ENCODE peak calls at places on chromosomes 1 and 21, in four cellular contexts. One of them, this sample, is unnamed.

GRCh38 chr1:99305626-99306025 is 41.3 kb downstream of the PLPPR4 start:
- DNase-seq in stomach: no peak
- DNase-seq in HepG2: no peak
- DNase-seq in transverse colon: no peak
- DNase-seq in this sample: no peak

GRCh38 chr21:39645331-39645730 is 32.6 kb downstream of the B3GALT5 start:
- DNase-seq in HepG2: no peak
- DNase-seq in transverse colon: no peak
- DNase-seq in stomach: no peak
- DNase-seq in this sample: no peak

GRCh38 chr1:29896791-29897725 is 660.7 kb downstream of the PTPRU start:
- DNase-seq in transverse colon: no peak
- DNase-seq in HepG2: no peak
- DNase-seq in stomach: no peak
- DNase-seq in this sample: no peak

GRCh38 chr1:22176258-22176657 is 33.4 kb upstream of the WNT4 start:
- DNase-seq in transverse colon: peak; percentile 10
- DNase-seq in stomach: no peak
- DNase-seq in HepG2: no peak
- DNase-seq in this sample: no peak

GRCh38 chr1:247540536-247540935 is 4.3 kb upstream of the OR2C3 start:
- DNase-seq in stomach: no peak
- DNase-seq in transverse colon: no peak
- DNase-seq in HepG2: no peak
- DNase-seq in this sample: no peak

GRCh38 chr1:56477164-56478111 is 101.9 kb downstream of the PLPP3 start:
- DNase-seq in transverse colon: peak; percentile 52
- DNase-seq in stomach: peak; percentile 52
- DNase-seq in HepG2: peak; percentile 85
- DNase-seq in this sample: peak; percentile 27

GRCh38 chr1:38527373-38527966 is 332.1 kb downstream of the RRAGC start:
- DNase-seq in transverse colon: peak; percentile 56
- DNase-seq in stomach: peak; percentile 54
- DNase-seq in HepG2: no peak
- DNase-seq in this sample: peak; percentile 40

GRCh38 chr21:31370281-31370892 is 26.3 kb upstream of the TIAM1 start:
- DNase-seq in stomach: no peak
- DNase-seq in transverse colon: no peak
- DNase-seq in HepG2: no peak
- DNase-seq in this sample: no peak

GRCh38 chr1:10556430-10557005 is 81.8 kb downstream of the PEX14 start:
- DNase-seq in stomach: no peak
- DNase-seq in HepG2: no peak
- DNase-seq in transverse colon: no peak
- DNase-seq in this sample: no peak

GRCh38 chr1:211580303-211580687 is 1.3 kb upstream of the SLC30A1 start:
- DNase-seq in HepG2: no peak
- DNase-seq in stomach: no peak
- DNase-seq in transverse colon: no peak
- DNase-seq in this sample: no peak

GRCh38 chr1:8349961-8350360 is 32.0 kb downstream of the SLC45A1 start:
- DNase-seq in stomach: no peak
- DNase-seq in HepG2: no peak
- DNase-seq in transverse colon: no peak
- DNase-seq in this sample: no peak

DNA sequence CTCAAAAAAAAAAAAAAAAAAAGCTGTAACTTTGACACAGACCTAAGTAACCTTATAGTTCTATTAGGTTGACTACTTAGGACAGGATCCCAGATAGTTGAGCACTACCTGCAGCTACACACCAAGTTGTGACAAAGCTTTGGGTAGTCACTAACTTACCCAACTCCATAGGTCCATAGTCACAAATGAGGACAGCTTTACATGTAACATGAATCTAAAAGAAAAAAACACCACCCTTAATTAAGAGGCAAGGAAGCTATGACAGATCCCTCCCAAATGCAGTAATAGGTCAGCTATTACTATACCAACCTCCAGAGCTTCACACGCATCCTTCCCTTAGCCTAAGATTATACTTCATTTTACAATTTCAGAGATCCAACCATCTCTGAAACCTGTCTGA is 12.7 kb upstream of the RAB42 start:
- DNase-seq in HepG2: no peak
- DNase-seq in transverse colon: no peak
- DNase-seq in stomach: no peak
- DNase-seq in this sample: no peak
- H3K4me3 ChIP-seq in HepG2: peak overlapping the region; percentile 96
- H3K4me3 ChIP-seq in transverse colon: no peak overlapping the region
- H3K4me3 ChIP-seq in stomach: peak overlapping the region; percentile 96
- H3K4me3 ChIP-seq in this sample: no peak overlapping the region

DNA sequence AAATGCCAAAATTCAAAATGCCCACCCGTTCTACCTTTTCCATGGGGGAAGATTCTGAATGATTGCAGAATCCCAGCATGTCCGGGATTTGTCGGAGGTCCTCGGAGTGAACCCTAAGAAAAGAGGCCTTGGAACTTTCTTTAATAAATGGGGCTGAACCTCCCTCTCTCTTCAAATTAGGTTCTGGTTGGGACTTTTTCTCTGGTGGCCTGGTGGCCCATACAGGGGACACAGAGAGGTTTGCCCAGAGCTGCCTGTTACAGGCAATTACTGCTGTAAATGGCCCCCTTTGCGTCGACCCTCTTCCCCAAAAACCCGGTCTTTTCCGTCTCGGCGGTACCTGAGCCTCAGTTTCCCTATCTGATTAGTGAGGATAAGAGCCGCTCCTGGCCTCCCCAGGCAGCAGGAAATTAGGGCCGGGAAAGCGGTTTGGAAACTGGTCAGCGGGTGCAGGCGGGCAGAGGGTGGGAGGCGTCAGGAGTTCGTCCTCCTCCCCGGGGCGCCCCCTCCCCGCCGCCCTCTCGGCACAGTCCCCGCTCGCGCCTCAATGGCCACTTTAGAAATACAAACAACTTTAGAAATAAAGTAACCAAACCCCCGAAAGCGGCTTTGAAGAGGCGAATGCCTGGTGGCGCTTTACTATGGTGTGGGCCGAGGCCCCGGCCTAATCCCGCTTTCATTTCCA is 15.6 kb downstream of the PAX7 start:
- DNase-seq in HepG2: peak; percentile 41
- DNase-seq in transverse colon: no peak
- DNase-seq in stomach: no peak
- DNase-seq in this sample: no peak
- H3K4me1 ChIP-seq in HepG2: peaks cover 42% of the 10 kb centered on the region
- H3K4me1 ChIP-seq in transverse colon: no peaks in the 10 kb centered on the region
- H3K4me1 ChIP-seq in stomach: peaks cover 5% of the 10 kb centered on the region
- H3K4me1 ChIP-seq in this sample: peaks cover 14% of the 10 kb centered on the region

GRCh38 chr1:12151465-12151864 is 15.3 kb upstream of the TNFRSF1B start:
- DNase-seq in stomach: no peak
- DNase-seq in HepG2: no peak
- DNase-seq in transverse colon: no peak
- DNase-seq in this sample: no peak

GRCh38 chr1:12148958-12149790 is 17.6 kb upstream of the TNFRSF1B start:
- DNase-seq in stomach: no peak
- DNase-seq in transverse colon: no peak
- DNase-seq in HepG2: no peak
- DNase-seq in this sample: no peak

GRCh38 chr1:12149791-12150175 is 17.0 kb upstream of the TNFRSF1B start:
- DNase-seq in stomach: no peak
- DNase-seq in transverse colon: no peak
- DNase-seq in HepG2: no peak
- DNase-seq in this sample: no peak

GRCh38 chr1:12152106-12152891 is 14.5 kb upstream of the TNFRSF1B start:
- DNase-seq in transverse colon: no peak
- DNase-seq in stomach: no peak
- DNase-seq in HepG2: no peak
- DNase-seq in this sample: no peak

GRCh38 chr1:12150456-12151200 is 16.2 kb upstream of the TNFRSF1B start:
- DNase-seq in HepG2: no peak
- DNase-seq in transverse colon: no peak
- DNase-seq in stomach: no peak
- DNase-seq in this sample: no peak
- TF ChIP-seq POLR2AphosphoS5 in HepG2: no peak
- TF ChIP-seq POLR2AphosphoS5 in transverse colon: no peak
- TF ChIP-seq POLR2AphosphoS5 in stomach: no peak
- TF ChIP-seq POLR2AphosphoS5 in this sample: no peak

DNA sequence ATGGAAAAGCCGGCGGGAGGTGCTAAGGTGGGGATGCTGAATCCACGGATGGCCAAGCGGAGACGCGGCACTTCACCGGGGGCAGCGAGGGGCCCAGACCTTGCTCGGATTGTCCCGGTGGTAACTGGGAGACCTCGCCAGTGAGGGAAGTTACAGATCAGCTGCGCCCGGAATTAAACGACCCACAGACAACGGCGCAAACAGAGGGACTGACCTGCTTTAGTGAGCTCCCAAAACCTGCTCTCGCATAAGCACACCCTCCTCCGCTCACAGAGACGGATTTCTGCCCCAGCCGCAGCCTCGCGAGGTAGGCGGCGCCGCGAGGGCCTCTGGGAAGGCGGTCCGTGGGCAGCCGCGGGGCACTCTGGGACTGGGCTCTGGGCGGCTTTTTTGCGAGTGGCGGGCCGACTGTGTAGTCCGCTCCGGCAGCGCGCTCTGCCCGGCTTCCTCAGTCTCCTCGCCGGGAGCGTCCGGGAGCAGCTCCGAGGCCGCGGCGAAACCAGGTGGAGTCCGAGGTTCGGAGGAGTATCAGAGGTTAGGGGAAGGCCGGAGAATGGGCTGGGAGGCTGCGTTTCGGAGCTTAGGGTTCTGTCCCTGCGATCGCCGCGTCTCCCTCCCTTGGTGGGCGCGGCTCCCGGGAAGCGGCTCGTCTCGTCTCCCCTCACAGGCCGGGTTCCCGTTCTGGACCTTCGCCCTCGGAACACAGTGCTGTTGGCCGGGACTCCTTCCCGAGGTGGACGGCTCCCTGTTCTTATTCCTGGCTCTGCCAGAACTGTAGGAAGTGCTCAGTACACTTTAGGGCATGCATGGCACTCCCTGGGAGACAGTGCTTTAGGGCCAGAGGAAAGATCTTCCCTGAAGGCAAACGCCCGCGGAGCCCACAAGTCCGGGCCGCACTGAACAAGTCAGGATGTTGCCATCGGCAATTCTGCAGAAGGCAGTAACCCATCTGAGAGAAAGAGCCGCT is at the start of gene EXO5:
- DNase-seq in transverse colon: peak; percentile 85
- DNase-seq in HepG2: peak; percentile 58
- DNase-seq in stomach: peak; percentile 82
- DNase-seq in this sample: peak; percentile 82
- H3K4me3 ChIP-seq in transverse colon: peak within 1 kb of the TSS; percentile 85
- H3K4me3 ChIP-seq in HepG2: peak within 1 kb of the TSS; percentile 79
- H3K4me3 ChIP-seq in stomach: peak within 1 kb of the TSS; percentile 82
- H3K4me3 ChIP-seq in this sample: peak within 1 kb of the TSS; percentile 80

GRCh38 chr1:207811319-207811718 is 59.5 kb downstream of the CD46 start:
- DNase-seq in transverse colon: no peak
- DNase-seq in HepG2: no peak
- DNase-seq in stomach: no peak
- DNase-seq in this sample: no peak
- H3K4me1 ChIP-seq in transverse colon: peaks cover 90% of the 10 kb centered on the region
- H3K4me1 ChIP-seq in HepG2: peaks cover 5% of the 10 kb centered on the region
- H3K4me1 ChIP-seq in stomach: peaks cover 100% of the 10 kb centered on the region
- H3K4me1 ChIP-seq in this sample: peaks cover 38% of the 10 kb centered on the region

GRCh38 chr1:180593382-180593781 is 34.6 kb downstream of the OVAAL start:
- DNase-seq in transverse colon: no peak
- DNase-seq in stomach: no peak
- DNase-seq in HepG2: no peak
- DNase-seq in this sample: no peak
- TF ChIP-seq POLR2AphosphoS5 in transverse colon: no peak
- TF ChIP-seq POLR2AphosphoS5 in stomach: no peak
- TF ChIP-seq POLR2AphosphoS5 in HepG2: no peak
- TF ChIP-seq POLR2AphosphoS5 in this sample: no peak

GRCh38 chr1:217407426-217407825 is 223.5 kb downstream of the GPATCH2 start:
- DNase-seq in HepG2: no peak
- DNase-seq in transverse colon: no peak
- DNase-seq in stomach: no peak
- DNase-seq in this sample: no peak
- H3K4me3 ChIP-seq in HepG2: no peak overlapping the region
- H3K4me3 ChIP-seq in transverse colon: no peak overlapping the region
- H3K4me3 ChIP-seq in stomach: no peak overlapping the region
- H3K4me3 ChIP-seq in this sample: no peak overlapping the region

DNA sequence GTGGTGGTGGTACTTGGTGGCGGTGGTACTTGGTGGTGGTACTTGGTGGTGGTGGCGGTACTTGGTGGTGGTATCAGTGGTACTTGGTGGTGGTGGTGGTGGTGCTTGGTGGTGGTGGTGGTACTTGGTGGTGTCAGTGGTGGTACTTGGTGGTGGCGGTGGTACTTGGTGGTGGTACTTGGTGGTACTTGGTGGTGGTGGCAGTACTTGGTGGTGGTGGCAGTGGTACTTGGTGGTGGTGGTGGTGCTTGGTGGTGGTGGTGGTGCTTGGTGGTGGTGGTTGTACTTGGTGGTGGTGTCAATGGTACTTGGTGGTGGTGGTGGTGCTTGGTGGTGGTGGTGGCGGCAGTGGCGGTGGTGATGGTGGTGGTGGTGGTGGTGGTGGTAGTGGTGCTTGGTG is 20.2 kb downstream of the COQ8A start:
- DNase-seq in transverse colon: no peak
- DNase-seq in HepG2: no peak
- DNase-seq in stomach: no peak
- DNase-seq in this sample: no peak
- H3K4me1 ChIP-seq in transverse colon: no peaks in the 10 kb centered on the region
- H3K4me1 ChIP-seq in HepG2: peaks cover 16% of the 10 kb centered on the region
- H3K4me1 ChIP-seq in stomach: no peaks in the 10 kb centered on the region
- H3K4me1 ChIP-seq in this sample: no peaks in the 10 kb centered on the region

DNA sequence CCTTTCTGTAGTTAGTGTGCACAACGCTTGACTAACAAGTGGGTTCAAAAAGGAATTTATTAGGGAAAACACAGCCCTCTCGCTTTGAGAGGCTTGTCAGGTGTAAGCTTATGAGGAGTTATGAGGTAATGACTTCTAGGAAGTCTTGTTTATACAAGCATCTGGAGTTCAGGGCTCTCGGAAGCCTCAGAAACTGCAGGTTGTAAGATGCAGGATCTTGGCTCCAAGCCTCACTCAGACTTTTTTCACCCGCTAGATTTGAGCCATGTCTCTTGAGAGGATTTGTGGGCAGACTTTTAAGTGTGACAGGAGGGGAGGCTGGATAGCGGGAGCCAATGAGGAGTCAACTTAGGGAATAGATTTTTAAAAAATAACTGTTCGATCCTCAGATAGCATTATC is 107.2 kb upstream of the ESRRG start:
- DNase-seq in HepG2: no peak
- DNase-seq in transverse colon: no peak
- DNase-seq in stomach: no peak
- DNase-seq in this sample: no peak
- TF ChIP-seq POLR2AphosphoS5 in HepG2: no peak
- TF ChIP-seq POLR2AphosphoS5 in transverse colon: no peak
- TF ChIP-seq POLR2AphosphoS5 in stomach: no peak
- TF ChIP-seq POLR2AphosphoS5 in this sample: no peak

This sample was measured in breast epithelium.